ENCODE peak calls at places on chromosome 4, in seven cellular contexts. K is aorta; F is CD4-positive, alpha-beta T cell; H is naive thymus-derived CD4-positive, alpha-beta T cell; O is keratinocyte; U is HCT116; M is ovary. N is an unnamed sample.

GRCh38 chr4:67929447-67929846 is 33.8 kb downstream of the TMPRSS11A start:
- DNase-seq in K (no peak), F (no peak), H (no peak), O (no peak), U (peak; percentile 45), M (no peak), N (no peak)

GRCh38 chr4:113921089-113921842 is 58.2 kb downstream of the ARSJ start:
- DNase-seq in K (no peak), F (no peak), H (no peak), O (no peak), U (no peak), M (no peak), N (no peak)

GRCh38 chr4:8675383-8675782 is 82.8 kb downstream of the CPZ start:
- DNase-seq in K (no peak), F (no peak), H (no peak), O (no peak), U (no peak), M (no peak), N (no peak)

GRCh38 chr4:46211406-46211805 is 87.6 kb upstream of the GABRG1 start:
- DNase-seq in K (no peak), F (no peak), H (no peak), O (no peak), U (no peak), M (no peak), N (no peak)

GRCh38 chr4:148196168-148196567 is 246.0 kb downstream of the NR3C2 start:
- DNase-seq in K (no peak), F (no peak), H (no peak), O (no peak), U (no peak), M (no peak), N (no peak)

GRCh38 chr4:72275381-72275780 is 243.6 kb downstream of the NPFFR2 start:
- DNase-seq in K (no peak), F (no peak), H (no peak), O (no peak), U (no peak), M (no peak), N (no peak)

GRCh38 chr4:118848242-118848641 is 12.3 kb upstream of the SEC24D start:
- DNase-seq in K (no peak), F (no peak), H (no peak), O (no peak), U (no peak), M (no peak), N (no peak)

GRCh38 chr4:166460769-166461550 is 587.9 kb downstream of the TLL1 start:
- DNase-seq in K (no peak), F (no peak), H (no peak), O (no peak), U (no peak), M (no peak), N (no peak)

GRCh38 chr4:38328963-38329729 is 334.9 kb upstream of the KLF3 start:
- DNase-seq in K (no peak), F (no peak), H (peak; percentile 77), O (no peak), U (no peak), M (no peak), N (no peak)

GRCh38 chr4:8610858-8611610 is 18.5 kb downstream of the CPZ start:
- DNase-seq in K (no peak), F (no peak), H (no peak), O (no peak), U (no peak), M (no peak), N (no peak)

GRCh38 chr4:88697113-88697512 is 516 bp downstream of the NAP1L5 start:
- DNase-seq in K (no peak), F (no peak), H (peak; percentile 4), O (no peak), U (no peak), M (peak; percentile 55), N (no peak)

DNA sequence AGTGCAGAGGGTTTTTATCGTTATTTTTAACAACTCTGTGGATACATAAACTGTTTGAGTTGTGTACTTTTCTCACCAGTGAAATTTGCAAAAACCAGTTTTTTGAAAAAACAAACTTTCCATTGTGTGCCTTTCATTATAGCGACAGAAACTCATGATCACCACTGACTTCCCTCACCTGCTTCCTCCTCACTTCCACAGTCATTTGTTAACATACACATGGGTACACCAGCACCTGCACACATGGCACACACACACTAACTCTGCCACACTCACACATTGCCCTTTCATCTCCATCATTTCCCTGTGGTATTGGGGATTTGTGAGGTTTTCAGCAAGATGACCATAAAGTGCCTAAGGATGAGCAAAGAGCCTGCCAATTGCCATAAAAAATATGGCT is 20.6 kb downstream of the CLDN22 start:
- DNase-seq in K (no peak), F (no peak), H (no peak), O (no peak), U (no peak), M (no peak), N (no peak)
- H3K27ac ChIP-seq in K (no peak overlapping the region), F (no peak overlapping the region), H (no peak overlapping the region), O (no peak overlapping the region), U (no peak overlapping the region), M (no peak overlapping the region), N (no peak overlapping the region)

GRCh38 chr4:169249214-169249973 is 21.4 kb downstream of the SH3RF1 start:
- DNase-seq in K (no peak), F (no peak), H (no peak), O (no peak), U (no peak), M (no peak), N (no peak)

GRCh38 chr4:169250796-169251195 is 20.0 kb downstream of the SH3RF1 start:
- DNase-seq in K (no peak), F (no peak), H (no peak), O (no peak), U (no peak), M (no peak), N (no peak)

GRCh38 chr4:169252339-169253086 is 18.2 kb downstream of the SH3RF1 start:
- DNase-seq in K (no peak), F (no peak), H (no peak), O (no peak), U (no peak), M (no peak), N (no peak)

GRCh38 chr4:169253087-169253675 is 17.6 kb downstream of the SH3RF1 start:
- DNase-seq in K (no peak), F (no peak), H (no peak), O (no peak), U (no peak), M (no peak), N (no peak)

GRCh38 chr4:169251291-169252235 is 19.2 kb downstream of the SH3RF1 start:
- DNase-seq in K (no peak), F (no peak), H (no peak), O (no peak), U (peak; percentile 89), M (no peak), N (no peak)
- H3K27ac ChIP-seq in K (no peak overlapping the region), F (no peak overlapping the region), H (no peak overlapping the region), O (peak overlapping the region; percentile 19), U (peak overlapping the region; percentile 82), M (no peak overlapping the region), N (no peak overlapping the region)

GRCh38 chr4:106708604-106708876 is 327.6 kb downstream of the DKK2 start:
- DNase-seq in K (no peak), F (no peak), H (no peak), O (no peak), U (no peak), M (no peak), N (no peak)

GRCh38 chr4:106707776-106708603 is 328.1 kb downstream of the DKK2 start:
- DNase-seq in K (no peak), F (no peak), H (no peak), O (no peak), U (no peak), M (no peak), N (no peak)

GRCh38 chr4:106698621-106699195 is 330.1 kb upstream of the GIMD1 start:
- DNase-seq in K (no peak), F (no peak), H (no peak), O (no peak), U (no peak), M (no peak), N (no peak)

DNA sequence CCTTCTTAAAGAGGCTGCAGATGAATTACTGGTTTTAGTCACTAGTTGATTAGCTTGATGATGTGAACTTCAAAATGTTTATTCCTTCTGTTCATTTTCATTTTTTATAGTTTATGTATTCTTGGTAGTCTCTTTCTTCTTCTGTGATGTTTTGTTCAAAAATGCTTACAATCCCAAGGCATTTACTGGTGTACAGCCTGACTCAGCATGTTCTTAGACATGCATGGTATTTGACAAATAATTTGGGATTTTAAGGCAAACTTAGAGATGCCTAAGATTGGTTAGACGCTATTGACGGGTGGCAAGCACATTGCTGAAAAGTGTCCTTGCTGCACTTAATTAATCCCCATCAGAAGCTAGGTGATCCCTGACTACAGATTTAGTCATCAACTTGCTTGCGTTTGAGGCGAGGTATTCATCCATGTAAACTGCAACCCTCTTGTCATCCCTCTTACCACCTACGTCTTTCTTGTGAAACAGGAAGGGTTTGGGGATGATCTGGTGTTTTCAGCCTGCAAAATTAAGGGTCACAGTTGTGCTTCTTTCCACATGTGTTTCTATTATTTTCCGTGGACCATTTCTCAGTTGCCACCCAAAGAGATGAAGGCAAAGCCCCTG is 331.8 kb downstream of the DKK2 start:
- DNase-seq in K (no peak), F (no peak), H (no peak), O (no peak), U (no peak), M (no peak), N (no peak)
- H3K27ac ChIP-seq in K (no peak overlapping the region), F (no peak overlapping the region), H (no peak overlapping the region), O (no peak overlapping the region), U (no peak overlapping the region), M (no peak overlapping the region), N (no peak overlapping the region)

GRCh38 chr4:85720736-85721135 is 245.8 kb downstream of the ARHGAP24 start:
- DNase-seq in K (no peak), F (no peak), H (no peak), O (no peak), U (no peak), M (no peak), N (no peak)

GRCh38 chr4:85717366-85717765 is 242.4 kb downstream of the ARHGAP24 start:
- DNase-seq in K (no peak), F (no peak), H (no peak), O (no peak), U (no peak), M (no peak), N (no peak)

GRCh38 chr4:85713005-85713404 is 238.1 kb downstream of the ARHGAP24 start:
- DNase-seq in K (no peak), F (no peak), H (no peak), O (no peak), U (no peak), M (no peak), N (no peak)

GRCh38 chr4:85717847-85718246 is 242.9 kb downstream of the ARHGAP24 start:
- DNase-seq in K (no peak), F (no peak), H (no peak), O (no peak), U (no peak), M (no peak), N (no peak)

DNA sequence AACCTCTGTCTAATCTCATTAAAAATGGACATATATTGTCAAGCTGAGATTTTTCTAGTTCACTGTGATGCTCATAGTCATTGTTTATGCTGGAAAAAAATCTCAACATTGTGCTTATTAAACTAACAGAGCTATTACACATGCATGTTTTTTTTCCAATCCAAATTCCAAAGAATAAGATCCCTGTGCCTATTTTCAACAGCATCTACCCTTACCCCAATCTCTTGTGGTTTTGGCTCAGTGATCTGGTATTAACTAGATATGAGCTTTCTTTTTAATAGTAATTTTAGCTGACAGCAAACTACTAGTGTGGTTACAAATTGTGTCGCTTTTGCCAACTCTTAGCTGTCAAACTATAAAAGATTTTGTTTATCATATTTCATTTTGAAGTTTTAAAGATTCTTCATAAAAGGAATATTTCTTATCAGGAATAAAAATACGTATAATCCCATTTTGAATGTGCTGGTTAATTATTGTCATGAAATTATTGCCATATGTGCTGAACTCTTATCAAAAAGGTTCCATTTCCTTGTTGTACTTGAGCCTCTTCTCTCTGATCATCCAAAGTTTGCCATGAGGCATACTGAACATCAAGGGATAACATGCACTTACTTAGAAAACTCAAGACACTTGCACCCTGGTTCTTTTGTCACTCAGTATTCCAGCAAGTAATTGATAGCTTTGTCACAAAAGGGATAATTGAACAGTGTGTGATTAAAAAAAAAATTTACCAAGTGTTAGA is 241.2 kb downstream of the ARHGAP24 start:
- DNase-seq in K (no peak), F (no peak), H (no peak), O (no peak), U (no peak), M (no peak), N (no peak)
- H3K27ac ChIP-seq in K (no peak overlapping the region), F (no peak overlapping the region), H (no peak overlapping the region), O (no peak overlapping the region), U (no peak overlapping the region), M (no peak overlapping the region), N (no peak overlapping the region)